ENCODE peak calls at places on chromosomes 7 and 10, in seven cellular contexts. S, D, N, T, V, C and Z are unnamed samples.

GRCh38 chr7:41046221-41046761 is 656.6 kb downstream of the INHBA start:
- DNase-seq in N (no peak), S (peak), C (no peak), T (no peak), V (peak), D (no peak), Z (no peak)

GRCh38 chr7:40964610-40965009 is 738.3 kb downstream of the INHBA start:
- DNase-seq in D (no peak), V (no peak), C (no peak), T (no peak), N (no peak), S (no peak), Z (no peak)

GRCh38 chr7:84412161-84412969 is 217.8 kb upstream of the SEMA3A start:
- DNase-seq in S (peak), N (no peak), D (peak), C (peak), V (peak), T (no peak), Z (no peak)

GRCh38 chr10:122301055-122301810 is 30.1 kb downstream of the BTBD16 start:
- DNase-seq in C (no peak), T (no peak), V (peak), S (peak), D (no peak), N (no peak), Z (no peak)

GRCh38 chr10:118002581-118002980 is 44.2 kb downstream of the RAB11FIP2 start:
- DNase-seq in S (peak), T (no peak), N (no peak), V (peak), C (no peak), D (no peak), Z (no peak)

GRCh38 chr7:44969701-44970494 is 8.9 kb downstream of the MYO1G start:
- DNase-seq in D (no peak), S (no peak), T (peak), C (no peak), V (no peak), N (no peak), Z (no peak)

GRCh38 chr10:101683226-101683625 is 11.7 kb downstream of the FBXW4 start:
- DNase-seq in S (peak), V (peak), D (no peak), T (no peak), C (no peak), N (no peak), Z (no peak)

GRCh38 chr7:41834805-41835694 is 132.2 kb upstream of the INHBA start:
- DNase-seq in V (peak), T (no peak), N (peak), C (no peak), D (no peak), S (peak), Z (no peak)

GRCh38 chr7:47931788-47932425 is 16.4 kb downstream of the PKD1L1 start:
- DNase-seq in T (no peak), D (no peak), N (no peak), S (peak), C (no peak), V (peak), Z (no peak)

GRCh38 chr7:47095906-47096305 is 486.0 kb downstream of the TNS3 start:
- DNase-seq in S (no peak), D (no peak), V (no peak), C (peak), N (no peak), T (no peak), Z (no peak)

GRCh38 chr7:11847336-11847735 is 15.3 kb upstream of the THSD7A start:
- DNase-seq in C (no peak), V (peak), D (no peak), T (no peak), S (peak), N (no peak), Z (no peak)

GRCh38 chr7:158137516-158138328 is 449.9 kb downstream of the PTPRN2 start:
- DNase-seq in N (no peak), S (no peak), V (no peak), D (no peak), T (no peak), C (no peak), Z (no peak)
- H3K4me3 ChIP-seq in N (no peak), S (no peak), V (no peak), D (no peak), T (no peak), C (no peak), Z (no peak)

GRCh38 chr7:37346761-37347160 is 101.9 kb downstream of the ELMO1 start:
- DNase-seq in D (no peak), N (no peak), S (no peak), V (no peak), C (no peak), T (no peak), Z (no peak)

GRCh38 chr7:37342170-37342569 is 106.5 kb downstream of the ELMO1 start:
- DNase-seq in N (no peak), C (no peak), V (no peak), T (no peak), D (no peak), S (no peak), Z (peak)

GRCh38 chr7:37344886-37345579 is 103.6 kb downstream of the ELMO1 start:
- DNase-seq in N (no peak), D (no peak), V (no peak), S (no peak), T (no peak), C (no peak), Z (peak)

GRCh38 chr7:37341033-37341630 is 107.5 kb downstream of the ELMO1 start:
- DNase-seq in T (no peak), V (no peak), C (no peak), S (no peak), N (no peak), D (no peak), Z (peak)

DNA sequence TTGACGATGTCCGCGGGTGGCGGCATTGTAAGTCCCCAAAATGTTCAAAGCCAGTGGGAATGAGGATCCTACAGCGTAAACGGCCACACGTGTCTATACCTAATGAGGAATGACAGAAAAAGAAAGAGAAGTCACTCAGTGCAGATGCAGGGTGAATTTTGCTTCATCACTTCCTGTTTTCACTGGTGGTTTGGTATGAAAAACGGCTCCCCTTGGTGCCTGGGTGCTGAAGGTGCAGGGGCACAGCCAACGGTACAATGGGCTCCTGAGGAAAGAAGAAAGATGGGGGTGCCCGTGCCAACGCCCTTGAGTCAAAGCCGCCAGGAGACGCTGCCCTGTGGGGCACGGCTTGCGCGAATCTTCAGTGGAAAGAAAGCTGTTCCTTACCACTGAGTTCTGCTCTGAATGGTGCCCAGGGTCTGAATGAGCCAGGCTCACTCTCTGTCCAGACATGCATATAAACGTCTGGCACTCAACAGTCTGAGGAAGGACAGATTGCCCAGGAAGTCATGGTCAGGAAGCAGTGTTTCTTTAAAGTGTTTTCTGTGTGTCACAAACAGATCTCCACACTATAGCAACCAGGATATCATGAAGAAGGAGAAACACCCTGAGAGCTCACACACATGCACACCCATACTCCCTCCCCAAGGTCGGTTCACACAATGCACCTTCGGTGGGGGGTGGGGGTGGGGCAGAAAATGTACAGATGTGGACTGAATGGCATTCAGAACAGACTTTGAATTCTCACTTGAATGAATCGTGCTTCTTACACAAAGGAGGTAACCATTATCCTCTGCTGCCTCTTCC is 105.8 kb downstream of the ELMO1 start:
- DNase-seq in V (no peak), S (no peak), N (no peak), D (no peak), C (no peak), T (no peak), Z (peak)
- TF ChIP-seq CTCF in V (no peak), S (no peak), N (no peak), D (no peak), C (no peak), T (no peak), Z (no peak)

DNA sequence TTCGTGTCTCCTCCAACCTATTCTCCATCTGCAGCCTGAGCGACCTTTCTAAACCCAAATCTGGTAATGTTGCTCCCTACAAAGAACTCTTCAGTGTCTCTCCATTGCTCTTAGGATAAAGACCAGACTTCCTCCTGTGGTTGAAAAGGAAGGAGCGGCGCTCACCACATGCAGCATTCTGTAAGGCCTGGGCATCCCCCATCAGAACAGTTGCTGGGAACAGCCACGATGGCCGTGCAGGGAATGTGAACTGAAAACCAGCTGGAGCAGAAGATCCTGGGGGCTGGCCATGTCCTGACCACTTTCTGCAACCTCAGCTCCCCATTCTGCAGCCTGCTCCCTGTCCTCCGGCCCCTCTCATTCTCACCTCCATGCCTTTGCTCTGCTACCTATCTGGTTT is 237.8 kb upstream of the ZMIZ1 start:
- DNase-seq in D (no peak), N (no peak), V (no peak), S (no peak), C (no peak), T (no peak), Z (no peak)
- H3K4me3 ChIP-seq in D (no peak), N (no peak), V (no peak), S (no peak), C (no peak), T (no peak), Z (no peak)

GRCh38 chr10:95177429-95177828 is 16.6 kb upstream of the ACSM6 start:
- DNase-seq in S (no peak), V (no peak), D (no peak), T (no peak), N (no peak), C (no peak), Z (no peak)

GRCh38 chr10:95172851-95173250 is 21.2 kb upstream of the ACSM6 start:
- DNase-seq in D (no peak), N (no peak), C (no peak), T (no peak), S (no peak), V (no peak), Z (no peak)

GRCh38 chr10:95178266-95178665 is 15.8 kb upstream of the ACSM6 start:
- DNase-seq in T (no peak), N (no peak), C (no peak), D (no peak), V (no peak), S (no peak), Z (no peak)

GRCh38 chr10:95178797-95179196 is 15.2 kb upstream of the ACSM6 start:
- DNase-seq in V (no peak), D (no peak), T (no peak), C (no peak), N (no peak), S (no peak), Z (no peak)

GRCh38 chr10:95176101-95176500 is 17.9 kb upstream of the ACSM6 start:
- DNase-seq in N (no peak), C (no peak), T (no peak), D (no peak), S (no peak), V (no peak), Z (no peak)
- TF ChIP-seq CTCF in N (no peak), C (no peak), T (no peak), D (peak), S (no peak), V (no peak), Z (no peak)

GRCh38 chr10:79492256-79492655 is 20.1 kb upstream of the EIF5AL1 start:
- DNase-seq in T (no peak), S (no peak), V (no peak), C (no peak), N (no peak), D (no peak), Z (no peak)

GRCh38 chr10:79488870-79489269 is 23.5 kb upstream of the EIF5AL1 start:
- DNase-seq in S (no peak), C (no peak), T (no peak), D (no peak), N (no peak), V (no peak), Z (peak)

GRCh38 chr10:79492839-79493238 is 19.5 kb upstream of the EIF5AL1 start:
- DNase-seq in N (no peak), C (no peak), V (no peak), T (no peak), D (no peak), S (no peak), Z (no peak)

GRCh38 chr10:79490400-79491081 is 21.8 kb upstream of the EIF5AL1 start:
- DNase-seq in S (peak), D (no peak), V (peak), C (no peak), T (no peak), N (peak), Z (no peak)

GRCh38 chr10:79491171-79491835 is 21.0 kb upstream of the EIF5AL1 start:
- DNase-seq in D (no peak), N (no peak), S (no peak), C (no peak), T (no peak), V (no peak), Z (peak)
- H3K4me3 ChIP-seq in D (no peak), N (no peak), S (no peak), C (no peak), T (no peak), V (no peak), Z (no peak)

GRCh38 chr7:27245124-27245797 is 2.7 kb downstream of the EVX1 start:
- DNase-seq in V (no peak), N (no peak), T (no peak), D (no peak), S (no peak), C (no peak), Z (no peak)

GRCh38 chr7:27247000-27247399 is 4.4 kb downstream of the EVX1 start:
- DNase-seq in N (no peak), S (no peak), V (no peak), T (no peak), C (no peak), D (no peak), Z (no peak)

GRCh38 chr7:27244488-27245123 is 2.0 kb downstream of the EVX1 start:
- DNase-seq in N (no peak), T (no peak), C (no peak), S (no peak), V (no peak), D (no peak), Z (no peak)

GRCh38 chr7:27247452-27248426 is 5.1 kb downstream of the EVX1 start:
- DNase-seq in V (no peak), T (no peak), C (no peak), D (no peak), N (no peak), S (no peak), Z (no peak)

DNA sequence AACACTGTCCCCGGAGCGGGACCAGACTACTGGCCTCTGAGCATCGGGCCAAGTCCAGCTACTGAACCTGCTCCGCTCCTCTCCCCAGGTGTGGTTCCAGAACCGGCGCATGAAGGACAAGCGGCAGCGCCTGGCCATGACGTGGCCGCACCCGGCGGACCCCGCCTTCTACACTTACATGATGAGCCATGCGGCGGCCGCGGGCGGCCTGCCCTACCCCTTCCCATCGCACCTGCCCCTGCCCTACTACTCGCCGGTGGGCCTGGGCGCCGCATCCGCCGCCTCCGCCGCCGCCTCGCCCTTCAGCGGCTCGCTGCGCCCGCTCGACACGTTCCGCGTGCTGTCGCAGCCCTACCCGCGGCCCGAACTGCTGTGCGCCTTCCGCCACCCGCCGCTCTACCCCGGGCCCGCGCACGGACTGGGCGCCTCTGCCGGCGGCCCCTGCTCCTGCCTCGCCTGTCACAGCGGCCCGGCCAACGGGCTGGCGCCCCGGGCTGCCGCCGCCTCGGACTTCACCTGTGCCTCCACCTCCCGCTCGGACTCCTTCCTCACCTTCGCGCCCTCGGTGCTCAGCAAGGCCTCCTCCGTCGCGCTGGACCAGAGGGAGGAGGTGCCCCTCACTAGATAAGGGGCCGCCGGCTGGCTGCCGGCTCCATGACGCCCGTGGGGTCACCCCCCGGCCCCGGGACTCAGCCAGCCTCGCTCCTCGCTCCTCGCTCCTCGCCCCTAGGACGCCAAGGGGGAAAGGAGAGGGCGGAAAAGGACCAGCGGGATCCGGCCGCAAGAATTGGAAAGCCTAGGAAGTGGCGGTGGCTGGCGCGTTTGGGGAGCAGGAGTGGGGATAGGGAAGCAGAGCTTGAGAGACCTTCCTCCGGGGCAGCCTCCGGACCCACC is 3.4 kb downstream of the EVX1 start:
- DNase-seq in S (no peak), C (no peak), D (no peak), T (no peak), V (no peak), N (no peak), Z (no peak)
- TF ChIP-seq CTCF in S (no peak), C (no peak), D (no peak), T (no peak), V (no peak), N (no peak), Z (no peak)

DNA sequence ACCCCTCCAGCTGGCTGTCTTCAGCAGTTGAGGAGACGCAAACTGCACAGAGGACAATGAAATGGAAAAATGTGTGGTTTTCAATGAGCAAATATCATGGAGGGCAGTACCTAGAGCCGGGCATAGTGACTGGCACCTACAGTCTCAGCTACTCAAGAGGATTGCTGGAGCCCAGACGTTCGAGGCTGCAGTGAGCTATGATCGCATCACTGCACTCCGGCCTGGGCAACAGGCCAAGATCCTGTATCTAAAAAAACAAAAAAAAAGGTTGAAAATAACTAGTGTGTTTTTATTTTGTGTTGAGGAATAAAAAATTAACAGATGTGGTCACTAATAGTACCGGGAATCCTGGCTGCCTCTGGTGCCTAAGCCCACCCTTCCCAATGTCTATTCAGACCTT is 345.5 kb downstream of the GALNT17 start:
- DNase-seq in V (peak), T (no peak), C (no peak), N (no peak), D (no peak), S (no peak), Z (no peak)
- H3K4me3 ChIP-seq in V (no peak), T (no peak), C (no peak), N (no peak), D (no peak), S (no peak), Z (no peak)

DNA sequence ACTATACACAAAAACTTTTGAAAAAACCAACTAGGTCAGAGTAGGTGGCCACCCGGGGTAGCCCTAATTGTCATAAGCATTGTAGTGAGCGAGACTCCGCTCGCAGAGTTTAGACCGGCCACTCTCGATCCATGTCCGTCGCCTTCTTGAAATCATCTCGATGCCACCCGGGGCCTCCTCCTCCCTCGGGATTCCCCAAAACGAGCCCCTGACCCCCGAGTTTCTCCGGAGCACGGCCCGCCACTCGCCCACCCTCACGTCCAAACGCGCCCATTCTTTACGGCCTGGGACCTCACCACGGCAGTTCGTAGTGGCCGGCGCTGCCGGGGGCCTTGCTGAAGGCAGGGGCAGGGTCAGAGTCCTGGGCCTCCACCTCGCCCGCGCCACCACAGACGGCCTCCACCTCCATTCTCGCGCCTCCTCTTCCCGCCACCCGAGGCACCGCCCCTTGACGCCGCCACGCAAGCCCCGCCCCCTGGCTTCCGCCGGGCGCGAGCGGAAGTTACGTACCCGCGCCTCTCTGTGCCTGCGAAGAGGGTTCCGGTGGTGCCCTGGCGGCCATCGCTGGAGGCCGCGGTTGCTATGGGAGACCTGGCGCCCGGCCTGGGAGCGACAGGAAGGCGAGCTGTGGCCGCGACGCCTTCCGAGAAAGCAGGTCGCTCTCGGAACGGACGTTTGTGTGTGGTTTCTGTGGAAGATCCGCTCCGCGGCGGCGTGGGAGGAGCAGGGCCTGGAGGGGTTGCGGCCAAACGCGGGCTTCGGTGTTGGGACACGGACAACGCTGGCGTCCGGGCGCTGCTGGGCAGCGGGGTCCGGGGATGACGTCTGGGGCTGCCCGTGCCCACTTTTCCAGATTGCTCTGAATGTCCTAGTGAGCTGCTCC is at the start of gene RFC2:
- DNase-seq in N (peak), T (peak), S (peak), C (peak), D (peak), V (peak), Z (peak)
- TF ChIP-seq CTCF in N (peak), T (peak), S (no peak), C (peak), D (no peak), V (peak), Z (no peak)

GRCh38 chr7:42893341-42894242 is 18.3 kb downstream of the C7orf25 start:
- DNase-seq in C (no peak), D (no peak), V (no peak), S (no peak), N (no peak), T (no peak), Z (no peak)
- H3K4me3 ChIP-seq in C (no peak), D (no peak), V (no peak), S (no peak), N (no peak), T (no peak), Z (no peak)